ENCODE peak calls at places on chromosomes 5 and 9, in eight cellular contexts. V is epithelial cell of esophagus, Q is upper lobe of left lung, J is LNCaP clone FGC, L is GM12864, I is Peyer's patch, Z is H9, O is progenitor cell of endocrine pancreas. H is an unnamed sample.

GRCh38 chr5:146238973-146239372 is 35.6 kb downstream of the RBM27 start:
- DNase-seq in V (no peak), Q (no peak), J (no peak), L (no peak), I (no peak), Z (no peak), O (no peak), H (no peak)

GRCh38 chr9:97515662-97516061 is 14.2 kb downstream of the TMOD1 start:
- DNase-seq in V (no peak), Q (no peak), J (no peak), L (no peak), I (no peak), Z (no peak), O (no peak), H (no peak)

GRCh38 chr9:34454571-34455065 is 3.8 kb downstream of the FAM219A start:
- DNase-seq in V (peak; percentile 85), Q (no peak), J (no peak), L (no peak), I (no peak), Z (no peak), O (no peak), H (no peak)

GRCh38 chr9:9498147-9498546 is 1114.7 kb downstream of the PTPRD start:
- DNase-seq in V (peak; percentile 14), Q (no peak), J (no peak), L (no peak), I (no peak), Z (no peak), O (no peak), H (no peak)

GRCh38 chr9:97900103-97900737 is 22.1 kb downstream of the TRMO start:
- DNase-seq in V (no peak), Q (no peak), J (no peak), L (no peak), I (no peak), Z (no peak), O (no peak), H (no peak)

GRCh38 chr5:16457853-16458252 is 7.7 kb downstream of the ZNF622 start:
- DNase-seq in V (no peak), Q (no peak), J (no peak), L (no peak), I (no peak), Z (no peak), O (no peak), H (no peak)

GRCh38 chr5:111227226-111227782 is 3.1 kb downstream of the CAMK4 start:
- DNase-seq in V (no peak), Q (no peak), J (no peak), L (no peak), I (no peak), Z (no peak), O (no peak), H (no peak)

GRCh38 chr5:90598300-90598699 is 39.7 kb downstream of the ADGRV1 start:
- DNase-seq in V (no peak), Q (no peak), J (no peak), L (no peak), I (no peak), Z (no peak), O (no peak), H (no peak)

GRCh38 chr9:128420060-128420650 is 502 bp upstream of the CERCAM start:
- DNase-seq in V (peak; percentile 57), Q (peak; percentile 58), J (no peak), L (peak; percentile 10), I (peak; percentile 65), Z (no peak), O (peak; percentile 70), H (peak; percentile 81)

GRCh38 chr5:23823521-23823920 is 316.1 kb downstream of the PRDM9 start:
- DNase-seq in V (no peak), Q (no peak), J (no peak), L (no peak), I (no peak), Z (no peak), O (no peak), H (no peak)

GRCh38 chr9:35618854-35619799 is 914 bp upstream of the CD72 start:
- DNase-seq in V (no peak), Q (peak; percentile 79), J (no peak), L (peak; percentile 52), I (peak; percentile 93), Z (no peak), O (no peak), H (peak; percentile 62)

GRCh38 chr5:53970510-53970909 is 339.9 kb downstream of the ARL15 start:
- DNase-seq in V (no peak), Q (no peak), J (no peak), L (no peak), I (no peak), Z (no peak), O (no peak), H (no peak)

GRCh38 chr5:74192606-74193299 is 447.8 kb downstream of the ENC1 start:
- DNase-seq in V (no peak), Q (no peak), J (no peak), L (no peak), I (no peak), Z (no peak), O (no peak), H (no peak)

GRCh38 chr9:87564111-87564510 is 66.4 kb downstream of the DAPK1 start:
- DNase-seq in V (no peak), Q (no peak), J (no peak), L (no peak), I (no peak), Z (no peak), O (no peak), H (no peak)

GRCh38 chr5:107153304-107153703 is 517.4 kb downstream of the EFNA5 start:
- DNase-seq in V (no peak), Q (no peak), J (no peak), L (no peak), I (no peak), Z (no peak), O (no peak), H (no peak)

DNA sequence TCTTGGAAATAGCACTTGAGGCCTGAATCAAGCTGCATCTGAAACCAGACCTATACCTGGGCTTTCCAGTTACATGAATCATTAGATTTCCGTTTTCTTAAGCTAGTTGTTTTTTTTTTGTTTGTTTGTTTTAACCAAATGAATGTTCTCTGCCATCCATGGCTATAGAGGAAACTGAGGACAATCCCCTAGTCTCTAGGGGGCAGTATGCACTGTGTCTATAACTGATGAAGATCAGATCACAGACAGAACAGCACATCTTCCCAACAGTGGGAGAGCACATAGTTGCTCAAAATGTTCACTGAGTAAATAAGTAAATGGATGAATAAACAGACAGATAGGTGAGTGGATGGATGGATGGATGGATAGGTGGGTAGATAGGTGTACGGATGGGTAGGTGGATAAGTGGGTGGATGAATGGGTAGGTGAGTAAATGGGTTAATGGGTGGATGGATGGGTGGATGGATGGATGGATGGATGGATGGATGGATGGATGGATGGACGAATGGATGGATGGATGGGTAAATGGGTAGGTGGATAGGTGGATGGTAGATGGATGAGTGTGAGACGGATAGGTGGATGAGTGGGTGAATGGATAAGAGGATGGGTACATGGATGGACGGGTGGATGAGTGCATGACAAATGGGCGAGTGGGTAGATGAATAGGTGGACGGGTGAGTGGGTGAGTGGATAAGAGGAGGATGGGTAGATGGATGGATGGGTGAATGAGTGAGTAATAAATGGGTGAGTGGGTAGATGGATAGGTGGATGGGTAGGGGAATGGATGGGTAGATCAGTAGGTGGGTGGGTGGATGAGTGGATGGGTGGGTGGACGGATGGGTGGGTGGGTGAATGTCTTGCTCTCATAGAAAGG is 179.1 kb downstream of the FGF18 start:
- DNase-seq in V (no peak), Q (no peak), J (no peak), L (no peak), I (no peak), Z (peak; percentile 5), O (no peak), H (no peak)
- TF ChIP-seq CTCF in V (no peak), Q (no peak), J (no peak), L (no peak), I (no peak), Z (peak; percentile 58), O (no peak), H (no peak)

DNA sequence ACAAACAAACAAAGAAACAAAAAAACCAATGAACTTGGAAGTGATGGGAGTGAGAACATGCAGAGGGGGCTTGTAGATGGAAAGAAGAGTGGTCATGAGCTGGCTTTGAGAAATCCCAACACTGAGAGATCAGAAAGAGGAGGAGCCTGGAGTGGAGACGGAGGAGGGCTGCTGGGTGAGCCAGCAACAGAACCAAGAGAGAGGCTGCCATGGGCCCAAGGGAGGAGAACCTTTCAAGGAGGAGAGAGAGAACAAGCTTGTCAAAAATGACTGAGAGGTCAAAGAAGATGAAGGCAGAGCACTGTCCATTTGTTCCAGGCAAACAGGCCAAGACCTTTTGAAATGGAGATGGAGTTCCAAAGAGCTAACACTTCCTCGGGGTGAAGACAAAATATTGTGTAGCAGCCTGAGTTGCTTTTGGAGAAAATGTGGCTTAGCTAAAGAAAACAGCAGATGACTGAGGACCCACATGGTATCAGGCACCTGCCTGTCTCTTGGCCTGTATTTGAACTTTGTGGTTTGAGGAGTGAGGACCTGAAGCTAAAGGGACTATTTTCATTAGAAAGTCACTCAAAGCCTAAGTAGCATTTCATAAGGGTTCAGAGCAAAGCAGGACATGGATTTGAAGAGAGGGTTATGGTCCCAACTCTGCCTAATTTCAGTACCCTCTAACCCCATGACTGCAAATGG is 13.1 kb downstream of the NSG2 start:
- DNase-seq in V (no peak), Q (no peak), J (no peak), L (no peak), I (no peak), Z (no peak), O (no peak), H (no peak)
- TF ChIP-seq CTCF in V (no peak), Q (no peak), J (no peak), L (no peak), I (no peak), Z (no peak), O (no peak), H (no peak)

DNA sequence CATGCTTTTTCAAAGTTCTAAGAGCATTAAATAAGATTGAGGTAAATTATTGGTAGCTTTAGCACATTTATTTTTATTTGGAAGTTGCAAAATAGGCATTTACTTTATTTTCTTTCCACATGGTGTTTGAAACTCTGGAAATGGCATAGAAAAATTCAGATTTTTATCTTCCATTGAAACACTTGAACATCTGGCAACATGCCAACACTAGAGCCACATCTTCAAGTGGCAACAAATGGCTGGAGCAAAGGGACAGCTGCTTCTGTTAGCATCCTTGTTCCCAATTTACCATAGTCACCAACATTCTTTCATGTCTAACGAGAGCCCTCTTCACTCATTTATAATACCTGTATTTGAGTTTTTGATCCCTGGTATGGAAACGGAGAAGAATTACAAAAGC is 539.9 kb downstream of the ZNF608 start:
- DNase-seq in V (no peak), Q (no peak), J (no peak), L (no peak), I (no peak), Z (no peak), O (no peak), H (no peak)
- TF ChIP-seq CTCF in V (no peak), Q (no peak), J (no peak), L (no peak), I (no peak), Z (no peak), O (no peak), H (no peak)

DNA sequence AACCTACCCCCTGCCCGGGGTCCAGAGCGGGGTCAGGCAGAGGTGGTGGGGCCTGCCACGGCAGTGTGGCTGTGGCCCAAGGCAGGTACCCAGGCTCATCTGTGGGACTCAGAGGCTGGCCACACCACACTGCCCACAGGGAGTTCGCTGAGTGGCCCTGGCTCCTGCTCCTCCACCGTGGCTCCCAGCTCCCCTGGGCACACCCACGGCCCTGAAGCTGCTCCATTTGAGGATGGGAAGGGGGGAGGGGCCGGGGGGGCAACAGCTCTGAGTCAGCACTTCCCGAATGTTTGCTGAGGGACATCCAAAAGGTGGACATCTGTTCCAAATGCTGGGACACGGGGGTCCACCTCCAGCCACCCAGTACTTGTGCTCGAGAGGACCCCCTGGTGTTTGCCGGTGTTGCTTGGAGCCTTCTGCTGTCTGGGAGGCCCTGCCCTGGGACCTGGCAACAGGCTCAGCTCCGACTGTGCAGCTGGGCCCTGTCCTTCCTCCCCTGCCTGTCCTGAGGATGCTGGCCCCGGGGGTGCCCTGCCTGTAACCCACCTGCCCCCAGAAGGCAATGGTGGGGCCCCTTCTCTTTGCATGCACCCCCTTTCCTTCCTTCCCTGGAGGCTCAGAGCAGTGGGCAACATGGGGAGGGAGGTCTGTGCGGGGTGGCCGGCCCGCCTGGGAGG is 2.5 kb upstream of the NRARP start:
- DNase-seq in V (no peak), Q (no peak), J (no peak), L (no peak), I (no peak), Z (peak; percentile 30), O (peak; percentile 12), H (no peak)
- TF ChIP-seq CTCF in V (peak; percentile 20), Q (no peak), J (no peak), L (peak; percentile 33), I (no peak), Z (no peak), O (peak; percentile 32), H (no peak)